ENCODE peak calls at places on chromosomes 4 and X, in five cellular contexts. L is IMR-90, R is lung, B is psoas muscle, M is AG04450. Y is an unnamed sample.

GRCh38 chr4:73589261-73589847 is 30.9 kb downstream of the RASSF6 start:
- DNase-seq in M (peak; percentile 50), R (no peak), B (no peak), L (peak; percentile 85), Y (peak; percentile 85)

GRCh38 chrX:129980043-129980442 is 2.4 kb upstream of the BCORL1 start:
- DNase-seq in M (no peak), R (no peak), L (no peak), B (peak; percentile 64), Y (no peak)

GRCh38 chr4:5050520-5050955 is 742 bp upstream of the STK32B start:
- DNase-seq in M (peak; percentile 52), R (peak; percentile 57), L (peak; percentile 83), B (peak; percentile 76), Y (peak; percentile 86)

GRCh38 chr4:86338989-86339388 is 20.9 kb downstream of the MAPK10 start:
- DNase-seq in M (peak; percentile 72), B (no peak), L (peak; percentile 95), R (no peak), Y (peak; percentile 88)

GRCh38 chr4:168415911-168416310 is 64.4 kb downstream of the DDX60L start:
- DNase-seq in L (no peak), B (no peak), R (no peak), M (no peak), Y (no peak)

GRCh38 chrX:3639236-3639635 is 74.2 kb downstream of the PRKX start:
- DNase-seq in L (no peak), B (no peak), M (no peak), R (no peak), Y (no peak)

GRCh38 chrX:13597928-13598327 is 28.5 kb downstream of the EGFL6 start:
- DNase-seq in L (peak; percentile 6), R (no peak), B (no peak), M (no peak), Y (no peak)

GRCh38 chr4:174423257-174423944 is 98.9 kb downstream of the HPGD start:
- DNase-seq in M (no peak), R (no peak), B (no peak), L (peak; percentile 5), Y (peak; percentile 75)

GRCh38 chr4:108933046-108933445 is 170.2 kb upstream of the ETNPPL start:
- DNase-seq in M (no peak), B (no peak), R (no peak), L (no peak), Y (no peak)

GRCh38 chrX:103310592-103311400 is at the start of gene BEX2:
- DNase-seq in B (no peak), L (no peak), M (no peak), R (peak; percentile 77), Y (peak; percentile 35)

GRCh38 chr4:156505341-156505955 is 466.2 kb downstream of the PDGFC start:
- DNase-seq in M (no peak), L (no peak), R (no peak), B (no peak), Y (peak; percentile 23)

GRCh38 chr4:110165382-110166285 is 32.8 kb downstream of the ELOVL6 start:
- DNase-seq in B (no peak), M (no peak), L (peak; percentile 83), R (no peak), Y (peak; percentile 82)

GRCh38 chr4:130424211-130424610 is 1328.3 kb downstream of the C4orf33 start:
- DNase-seq in M (no peak), L (no peak), R (no peak), B (no peak), Y (no peak)

GRCh38 chrX:64976673-64977040 is 407 bp upstream of the ZC4H2 start:
- DNase-seq in R (no peak), B (no peak), M (no peak), L (no peak), Y (no peak)

GRCh38 chrX:130378008-130378669 is 7.3 kb downstream of the GPR119 start:
- DNase-seq in L (no peak), R (no peak), M (no peak), B (no peak), Y (no peak)

GRCh38 chr4:167084326-167084725 is 150.0 kb downstream of the SPOCK3 start:
- DNase-seq in L (no peak), R (no peak), B (no peak), M (no peak), Y (no peak)

GRCh38 chr4:128424524-128425195 is 137.0 kb upstream of the PGRMC2 start:
- DNase-seq in R (no peak), L (peak; percentile 21), B (no peak), M (no peak), Y (peak; percentile 66)

GRCh38 chr4:128428397-128428796 is 140.8 kb upstream of the PGRMC2 start:
- DNase-seq in L (no peak), R (no peak), M (no peak), B (no peak), Y (no peak)

DNA sequence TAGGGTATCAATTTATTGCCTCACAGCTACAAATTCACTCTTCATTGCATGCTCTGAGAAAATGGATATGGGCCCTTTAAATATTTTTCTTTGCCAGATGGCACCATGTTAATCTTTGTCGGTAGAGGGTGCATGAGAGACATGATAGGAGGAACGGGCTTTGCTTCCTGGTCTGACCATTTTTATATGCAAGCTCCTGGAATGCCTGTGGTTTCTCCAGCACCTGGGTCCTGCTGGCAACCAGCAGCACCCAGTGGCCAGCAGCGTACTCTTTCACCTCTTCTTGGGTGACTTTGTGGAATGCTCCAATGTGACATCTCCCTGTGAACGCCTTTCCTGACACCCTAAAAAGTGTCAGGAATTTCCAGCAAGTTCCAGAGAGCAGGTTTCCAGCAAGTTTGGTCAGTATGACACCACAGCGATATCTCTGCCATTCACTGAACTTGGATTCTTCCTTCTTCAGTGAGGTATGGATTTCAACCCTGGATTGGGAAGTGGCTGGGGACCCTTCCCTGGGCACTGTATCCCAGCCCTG is 140.3 kb upstream of the PGRMC2 start:
- DNase-seq in M (peak; percentile 50), R (peak; percentile 66), B (no peak), L (peak; percentile 68), Y (peak; percentile 90)
- TF ChIP-seq CTCF in M (peak; percentile 61), R (peak; percentile 7), B (peak; percentile 41), L (peak; percentile 49), Y (peak; percentile 64)

GRCh38 chr4:81096566-81096965 is 66.1 kb downstream of the BMP3 start:
- DNase-seq in R (no peak), M (no peak), B (no peak), L (no peak), Y (peak; percentile 19)
- H3K4me3 ChIP-seq in R (no peak overlapping the region), M (no peak overlapping the region), B (no peak overlapping the region), L (no peak overlapping the region), Y (no peak overlapping the region)

GRCh38 chr4:97984545-97985131 is 158.6 kb downstream of the STPG2 start:
- DNase-seq in M (no peak), B (no peak), R (no peak), L (no peak), Y (peak; percentile 8)
- TF ChIP-seq CTCF in M (peak; percentile 13), B (no peak), R (no peak), L (no peak), Y (peak; percentile 47)

DNA sequence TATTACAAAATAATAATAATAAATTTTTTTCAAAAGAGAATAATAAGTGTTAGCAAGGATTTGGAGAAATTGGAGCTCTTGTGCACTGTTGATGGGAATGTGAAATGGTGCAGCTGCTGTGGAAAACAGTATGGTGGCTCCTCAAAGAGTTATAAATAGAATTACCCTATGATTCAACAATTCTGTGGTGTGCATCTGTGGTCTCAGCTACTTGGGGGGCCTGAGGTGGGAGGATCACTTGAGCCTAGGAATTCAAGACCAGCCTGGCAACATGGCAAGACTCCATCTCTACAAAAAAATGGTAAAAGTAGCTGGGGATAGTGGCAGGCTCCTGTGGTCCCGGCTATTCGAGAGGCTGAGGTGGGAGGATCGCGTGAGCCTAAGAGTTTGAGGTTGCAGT is 19.6 kb downstream of the MND1 start:
- DNase-seq in M (no peak), R (no peak), B (no peak), L (no peak), Y (peak; percentile 35)
- H3K4me3 ChIP-seq in M (no peak overlapping the region), R (no peak overlapping the region), B (no peak overlapping the region), L (no peak overlapping the region), Y (no peak overlapping the region)

DNA sequence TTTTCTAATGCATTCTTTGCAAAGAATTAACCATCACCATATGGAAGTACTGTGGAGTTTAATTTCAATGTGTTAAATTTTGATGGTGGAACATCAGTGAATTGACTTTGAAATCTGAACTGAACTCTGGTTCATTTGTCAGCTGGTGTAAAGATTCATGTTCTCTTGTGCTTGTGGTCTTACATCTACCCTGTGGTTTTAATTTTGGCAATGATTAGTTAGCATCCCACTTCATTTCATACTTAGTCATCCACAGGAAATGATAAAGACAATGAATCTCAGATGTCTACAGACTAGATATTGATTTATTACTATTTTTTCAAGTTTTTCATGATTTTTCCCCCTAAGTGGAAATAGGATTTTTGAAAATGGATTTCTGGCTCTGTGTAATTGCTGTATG is 77.9 kb downstream of the GRID2 start:
- DNase-seq in R (no peak), M (no peak), B (no peak), L (no peak), Y (peak; percentile 12)
- TF ChIP-seq CTCF in R (no peak), M (no peak), B (no peak), L (no peak), Y (no peak)

DNA sequence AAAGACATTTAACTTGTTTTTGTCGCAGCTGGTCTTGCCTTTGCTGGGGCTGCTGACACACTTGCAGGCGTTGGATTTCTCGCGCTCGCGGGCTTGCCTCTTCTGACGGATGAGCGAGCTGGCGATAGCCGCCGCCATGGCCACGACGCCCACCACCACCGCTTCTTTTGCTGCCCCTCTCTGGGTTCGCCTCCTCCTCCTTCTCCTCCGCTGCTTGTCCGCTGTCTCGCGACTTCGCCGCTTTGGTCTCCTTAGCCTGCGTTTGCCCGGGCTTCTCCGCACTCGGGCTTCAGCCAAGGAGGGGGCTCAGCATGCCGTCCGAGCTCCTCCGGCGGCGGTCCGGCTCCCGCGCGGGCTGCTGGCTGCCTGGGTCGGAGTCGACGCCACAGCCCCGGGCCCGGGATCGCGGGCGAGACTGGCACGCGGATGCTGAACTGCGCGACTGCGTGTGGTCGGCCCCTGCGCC is 618 bp downstream of the FGF13 start:
- DNase-seq in M (no peak), R (no peak), L (no peak), B (peak; percentile 33), Y (no peak)
- H3K4me3 ChIP-seq in M (no peak overlapping the region), R (peak overlapping the region; percentile 44), L (no peak overlapping the region), B (peak overlapping the region; percentile 58), Y (no peak overlapping the region)